ENCODE peak calls at places on chromosomes 4 and X, in seven cellular contexts. J is effector CD4-positive, alpha-beta T cell; V is H7; T is left ventricle myocardium superior; X is CD4-positive, alpha-beta T cell; M is CD8-positive, alpha-beta T cell; Y is erythroblast. W is an unnamed sample.

GRCh38 chr4:164716901-164717300 is 37.0 kb upstream of the SMIM31 start:
- DNase-seq in J (no peak), V (peak; percentile 37), T (no peak), X (no peak), M (no peak), Y (peak; percentile 1), W (no peak)

GRCh38 chrX:118665204-118665603 is 62.2 kb upstream of the IL13RA1 start:
- DNase-seq in T (no peak), J (no peak), Y (no peak), V (no peak), M (no peak), X (no peak), W (no peak)

GRCh38 chr4:68299492-68300457 is 50.1 kb downstream of the YTHDC1 start:
- DNase-seq in V (no peak), J (no peak), T (no peak), Y (no peak), X (no peak), M (no peak), W (no peak)

GRCh38 chr4:2798399-2799301 is 5.8 kb downstream of the SH3BP2 start:
- DNase-seq in Y (peak; percentile 42), V (no peak), T (peak; percentile 83), M (no peak), J (peak; percentile 39), X (no peak), W (peak; percentile 61)

GRCh38 chr4:122045533-122045932 is 93.7 kb upstream of the TRPC3 start:
- DNase-seq in X (no peak), V (no peak), T (no peak), M (no peak), Y (peak; percentile 53), J (no peak), W (no peak)

GRCh38 chr4:11635336-11635735 is 206.6 kb upstream of the HS3ST1 start:
- DNase-seq in J (no peak), Y (no peak), M (no peak), X (no peak), V (no peak), T (no peak), W (no peak)

GRCh38 chr4:153114771-153115321 is 89.4 kb upstream of the TRIM2 start:
- DNase-seq in J (peak; percentile 48), T (no peak), V (no peak), M (peak; percentile 14), X (peak; percentile 77), Y (no peak), W (no peak)

GRCh38 chr4:33709247-33709646 is 2535.1 kb downstream of the ARAP2 start:
- DNase-seq in V (no peak), T (no peak), X (no peak), M (no peak), Y (no peak), J (no peak), W (no peak)

GRCh38 chr4:119209077-119209476 is 3.4 kb upstream of the USP53 start:
- DNase-seq in T (no peak), M (no peak), Y (no peak), X (no peak), V (no peak), J (no peak), W (no peak)

GRCh38 chr4:156889616-156890594 is 81.7 kb downstream of the PDGFC start:
- DNase-seq in V (no peak), T (peak; percentile 64), J (no peak), M (no peak), X (no peak), Y (no peak), W (no peak)

GRCh38 chr4:8393593-8394038 is 46.9 kb downstream of the ACOX3 start:
- DNase-seq in X (no peak), V (no peak), Y (no peak), M (no peak), J (no peak), T (peak; percentile 61), W (no peak)

GRCh38 chrX:111244238-111244750 is 26.0 kb downstream of the CAPN6 start:
- DNase-seq in T (no peak), X (no peak), M (no peak), V (peak; percentile 36), J (no peak), Y (no peak), W (no peak)

GRCh38 chr4:24973471-24974251 is 57.1 kb downstream of the LGI2 start:
- DNase-seq in V (no peak), T (peak; percentile 65), M (no peak), J (no peak), Y (no peak), X (no peak), W (no peak)

GRCh38 chrX:10217218-10217617 is 60.4 kb downstream of the CLCN4 start:
- DNase-seq in V (peak; percentile 56), T (no peak), J (no peak), M (no peak), Y (peak; percentile 35), X (no peak), W (no peak)

GRCh38 chrX:119605398-119605738 is 856 bp downstream of the NKRF start:
- DNase-seq in T (no peak), V (peak; percentile 67), M (no peak), X (peak; percentile 6), J (no peak), Y (peak; percentile 33), W (no peak)

W was measured in CD8-positive, alpha-beta memory T cell.